ENCODE peak calls at places on chromosomes 3 and 15, in six cellular contexts. P is MV-4-11; I is iPS-NIHi11; G is stimulated activated CD4-positive, alpha-beta T cell treated with anti-CD3 and anti-CD28 coated beads, TNF-alpha, amount 100 ng/mL, for 4 hours; V is substantia nigra; A is MM.1S. Q is an unnamed sample.

GRCh38 chr3:40978442-40978841 is 220.9 kb upstream of the CTNNB1 start:
- DNase-seq in P (no peak), I (no peak), G (no peak), V (no peak), A (no peak), Q (no peak)

GRCh38 chr3:98602078-98602678 is 8.8 kb upstream of the CPOX start:
- DNase-seq in P (peak), I (peak), G (no peak), V (no peak), A (peak), Q (peak)

GRCh38 chr3:113639683-113640082 is 56.8 kb downstream of the USF3 start:
- DNase-seq in P (no peak), I (no peak), G (no peak), V (no peak), A (no peak), Q (no peak)

GRCh38 chr15:49187537-49188245 is 17.6 kb downstream of the GALK2 start:
- DNase-seq in P (no peak), I (no peak), G (no peak), V (no peak), A (no peak), Q (peak)

GRCh38 chr3:20043825-20044224 is 3.6 kb downstream of the KAT2B start:
- DNase-seq in P (no peak), I (no peak), G (no peak), V (no peak), A (peak), Q (no peak)

GRCh38 chr3:178078933-178079332 is 457.3 kb upstream of the KCNMB2 start:
- DNase-seq in P (no peak), I (no peak), G (no peak), V (no peak), A (no peak), Q (no peak)

GRCh38 chr3:46492890-46493547 is 4.8 kb upstream of the RTP3 start:
- DNase-seq in P (no peak), I (no peak), G (no peak), V (no peak), A (peak), Q (no peak)

GRCh38 chr3:17765819-17766472 is 23.5 kb upstream of the TBC1D5 start:
- DNase-seq in P (no peak), I (no peak), G (no peak), V (no peak), A (no peak), Q (no peak)

GRCh38 chr15:82709081-82709420 is 624 bp downstream of the AP3B2 start:
- DNase-seq in P (no peak), I (no peak), G (no peak), V (no peak), A (no peak), Q (no peak)

GRCh38 chr3:57983734-57984518 is 24.3 kb upstream of the FLNB start:
- DNase-seq in P (peak), I (no peak), G (peak), V (peak), A (peak), Q (peak)

GRCh38 chr3:123409443-123410148 is 39.3 kb downstream of the ADCY5 start:
- DNase-seq in P (no peak), I (no peak), G (no peak), V (no peak), A (no peak), Q (peak)

GRCh38 chr15:73683624-73684536 is at the start of gene CD276:
- DNase-seq in P (peak), I (peak), G (no peak), V (peak), A (peak), Q (peak)

GRCh38 chr3:197542741-197543454 is 12.9 kb downstream of the BDH1 start:
- DNase-seq in P (peak), I (no peak), G (no peak), V (no peak), A (no peak), Q (no peak)

GRCh38 chr3:38645601-38646000 is 3.9 kb downstream of the SCN5A start:
- DNase-seq in P (no peak), I (no peak), G (no peak), V (no peak), A (no peak), Q (no peak)

GRCh38 chr3:86794336-86795065 is 196.4 kb downstream of the VGLL3 start:
- DNase-seq in P (no peak), I (no peak), G (no peak), V (no peak), A (no peak), Q (no peak)